ENCODE peak calls at places on chromosomes 7 and 10, in four cellular contexts. One of them, this sample, is unnamed.
A peak's percentile ranks its signal among the peaks of the same experiment; 100 is the strongest.

GRCh38 chr10:72557362-72557761 is 68.5 kb downstream of the MICU1 start:
- DNase-seq in fibroblast of pulmonary artery: peak; percentile 58
- DNase-seq in GM23338: no peak
- DNase-seq in right cardiac atrium: no peak
- DNase-seq in this sample: peak; percentile 94

GRCh38 chr7:519429-519973 is at the start of gene PDGFA:
- DNase-seq in fibroblast of pulmonary artery: peak; percentile 57
- DNase-seq in GM23338: no peak
- DNase-seq in right cardiac atrium: peak; percentile 86
- DNase-seq in this sample: peak; percentile 58

GRCh38 chr10:91976324-91977051 is 52.9 kb downstream of the BTAF1 start:
- DNase-seq in GM23338: no peak
- DNase-seq in right cardiac atrium: no peak
- DNase-seq in fibroblast of pulmonary artery: peak; percentile 31
- DNase-seq in this sample: peak; percentile 9

GRCh38 chr7:44911911-44912310 is 26.6 kb upstream of the PURB start:
- DNase-seq in right cardiac atrium: peak; percentile 53
- DNase-seq in GM23338: no peak
- DNase-seq in fibroblast of pulmonary artery: no peak
- DNase-seq in this sample: no peak

GRCh38 chr10:31706921-31707571 is 221.6 kb downstream of the ARHGAP12 start:
- DNase-seq in fibroblast of pulmonary artery: peak; percentile 31
- DNase-seq in GM23338: no peak
- DNase-seq in right cardiac atrium: peak; percentile 77
- DNase-seq in this sample: peak; percentile 27

GRCh38 chr7:21550076-21550475 is 7.2 kb downstream of the DNAH11 start:
- DNase-seq in right cardiac atrium: no peak
- DNase-seq in fibroblast of pulmonary artery: no peak
- DNase-seq in GM23338: no peak
- DNase-seq in this sample: no peak

GRCh38 chr10:90871279-90871760 is 454 bp upstream of the RPP30 start:
- DNase-seq in fibroblast of pulmonary artery: peak; percentile 84
- DNase-seq in GM23338: peak; percentile 96
- DNase-seq in right cardiac atrium: no peak
- DNase-seq in this sample: peak; percentile 92

GRCh38 chr10:6394084-6394483 is 186.0 kb downstream of the PRKCQ start:
- DNase-seq in right cardiac atrium: no peak
- DNase-seq in fibroblast of pulmonary artery: no peak
- DNase-seq in GM23338: no peak
- DNase-seq in this sample: no peak

GRCh38 chr10:14200645-14201534 is 129.8 kb downstream of the FRMD4A start:
- DNase-seq in right cardiac atrium: no peak
- DNase-seq in GM23338: peak; percentile 85
- DNase-seq in fibroblast of pulmonary artery: no peak
- DNase-seq in this sample: no peak

GRCh38 chr7:100017300-100017699 is 1.9 kb downstream of the ZKSCAN1 start:
- DNase-seq in GM23338: no peak
- DNase-seq in right cardiac atrium: no peak
- DNase-seq in fibroblast of pulmonary artery: no peak
- DNase-seq in this sample: no peak

GRCh38 chr7:22427122-22427503 is 70.2 kb upstream of the RAPGEF5 start:
- DNase-seq in GM23338: no peak
- DNase-seq in right cardiac atrium: no peak
- DNase-seq in fibroblast of pulmonary artery: no peak
- DNase-seq in this sample: no peak

GRCh38 chr7:38953227-38953626 is 24.5 kb upstream of the POU6F2 start:
- DNase-seq in GM23338: no peak
- DNase-seq in right cardiac atrium: no peak
- DNase-seq in fibroblast of pulmonary artery: no peak
- DNase-seq in this sample: no peak

GRCh38 chr10:85977642-85978041 is 389.0 kb downstream of the GRID1 start:
- DNase-seq in fibroblast of pulmonary artery: no peak
- DNase-seq in right cardiac atrium: no peak
- DNase-seq in GM23338: no peak
- DNase-seq in this sample: no peak

GRCh38 chr7:101699399-101699798 is 70.3 kb upstream of the MYL10 start:
- DNase-seq in GM23338: no peak
- DNase-seq in fibroblast of pulmonary artery: no peak
- DNase-seq in right cardiac atrium: no peak
- DNase-seq in this sample: no peak